ENCODE peak calls at places on chromosomes 13 and 19, in five cellular contexts. T, A, E, U and Z are unnamed samples.

GRCh38 chr19:4913996-4914735 is 4.9 kb downstream of the UHRF1 start:
- DNase-seq in U (no peak), E (peak; percentile 22), T (no peak), A (no peak), Z (peak; percentile 21)

GRCh38 chr13:107339209-107339608 is 771.3 kb upstream of the ARGLU1 start:
- DNase-seq in E (no peak), U (no peak), T (no peak), A (no peak), Z (no peak)

GRCh38 chr19:5676711-5677110 is 3.6 kb downstream of the MICOS13 start:
- DNase-seq in U (no peak), A (no peak), T (no peak), E (no peak), Z (no peak)

GRCh38 chr19:54561840-54562239 is 11.8 kb upstream of the LILRA2 start:
- DNase-seq in U (no peak), E (no peak), T (no peak), A (no peak), Z (no peak)

GRCh38 chr13:30224732-30225131 is 82.6 kb downstream of the KATNAL1 start:
- DNase-seq in T (no peak), E (no peak), U (no peak), A (no peak), Z (no peak)

GRCh38 chr13:100941377-100941776 is 266.8 kb upstream of the TMTC4 start:
- DNase-seq in A (no peak), T (no peak), U (no peak), E (no peak), Z (no peak)

GRCh38 chr13:49356224-49356623 is 87.6 kb downstream of the CAB39L start:
- DNase-seq in T (no peak), U (no peak), A (no peak), E (no peak), Z (no peak)

GRCh38 chr13:97407540-97407939 is 26.4 kb upstream of the RAP2A start:
- DNase-seq in A (no peak), U (no peak), E (no peak), T (no peak), Z (no peak)

GRCh38 chr13:27261376-27261775 is 9.3 kb upstream of the RASL11A start:
- DNase-seq in U (no peak), A (no peak), T (no peak), E (no peak), Z (no peak)

GRCh38 chr13:28568286-28568685 is 73.4 kb upstream of the FLT1 start:
- DNase-seq in U (peak; percentile 79), T (peak; percentile 36), A (peak; percentile 37), E (no peak), Z (no peak)

GRCh38 chr13:96544965-96545364 is 449.3 kb downstream of the OXGR1 start:
- DNase-seq in T (no peak), E (no peak), U (no peak), A (no peak), Z (no peak)

GRCh38 chr19:30719189-30719990 is 347.2 kb downstream of the ZNF536 start:
- DNase-seq in T (peak; percentile 86), E (no peak), U (peak; percentile 85), A (peak; percentile 86), Z (no peak)

GRCh38 chr19:56476671-56477428 is at the start of gene ZNF667:
- DNase-seq in A (no peak), U (no peak), T (no peak), E (no peak), Z (no peak)

GRCh38 chr13:44040070-44040753 is 160.5 kb downstream of the LACC1 start:
- DNase-seq in A (no peak), T (no peak), U (no peak), E (no peak), Z (no peak)

GRCh38 chr19:49779731-49780578 is 13.2 kb downstream of the AP2A1 start:
- DNase-seq in E (no peak), U (no peak), A (no peak), T (no peak), Z (no peak)
- H3K36me3 ChIP-seq in E (peaks cover 15% of the 10 kb centered on the region), U (peaks cover 11% of the 10 kb centered on the region), A (no peaks in the 10 kb centered on the region), T (no peaks in the 10 kb centered on the region), Z (peaks cover 19% of the 10 kb centered on the region)

DNA sequence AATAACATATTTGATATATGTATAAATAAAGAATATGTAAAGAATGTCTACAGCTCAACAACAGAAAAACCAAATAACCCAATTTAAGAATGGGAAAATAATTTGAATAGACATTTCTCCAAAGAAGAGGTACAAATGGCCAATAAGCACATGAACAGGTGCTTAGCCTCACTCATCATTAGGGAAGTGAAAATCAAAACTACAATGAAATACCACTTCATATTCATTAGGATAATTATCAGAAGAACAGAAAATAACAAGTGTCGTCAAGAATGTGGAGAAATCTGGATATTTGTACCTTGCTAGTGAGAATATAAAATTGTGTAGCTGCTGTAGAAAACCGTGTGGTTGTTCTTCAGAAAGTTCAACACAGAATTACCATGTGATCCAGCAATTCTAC is 8.4 kb upstream of the SUPT20H start:
- DNase-seq in T (no peak), E (no peak), U (no peak), A (no peak), Z (no peak)
- H3K4me3 ChIP-seq in T (no peak overlapping the region), E (no peak overlapping the region), U (no peak overlapping the region), A (no peak overlapping the region), Z (no peak overlapping the region)

DNA sequence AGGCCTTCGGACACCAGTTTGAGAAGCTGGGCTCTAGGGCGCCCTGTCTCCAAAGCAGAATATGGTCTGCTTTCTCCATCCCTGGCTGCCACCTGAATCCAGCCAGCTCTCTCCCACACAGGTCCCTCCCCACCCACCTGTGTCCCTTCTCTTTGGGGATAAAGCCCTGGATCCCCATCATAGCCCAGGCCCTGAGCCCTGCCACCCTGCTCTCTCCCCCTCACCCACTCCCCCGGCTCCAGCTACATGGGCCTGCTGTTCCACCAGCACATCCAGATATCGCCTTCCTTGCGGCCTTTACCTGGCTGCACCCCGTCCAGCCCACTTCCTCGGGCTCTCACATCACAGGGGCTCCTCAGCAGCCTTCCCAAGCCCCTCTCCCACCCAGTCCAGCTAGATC is 7.8 kb downstream of the AKT2 start:
- DNase-seq in T (no peak), U (peak; percentile 52), E (no peak), A (no peak), Z (no peak)
- H3K4me1 ChIP-seq in T (no peaks in the 10 kb centered on the region), U (peaks cover 4% of the 10 kb centered on the region), E (peaks cover 11% of the 10 kb centered on the region), A (peaks cover 62% of the 10 kb centered on the region), Z (peaks cover 70% of the 10 kb centered on the region)

GRCh38 chr19:11021760-11022144 is 60.9 kb downstream of the SMARCA4 start:
- DNase-seq in A (no peak), E (no peak), U (no peak), T (no peak), Z (no peak)
- H3K36me3 ChIP-seq in A (no peaks in the 10 kb centered on the region), E (peaks cover 87% of the 10 kb centered on the region), U (peaks cover 29% of the 10 kb centered on the region), T (peaks cover 25% of the 10 kb centered on the region), Z (peaks cover 38% of the 10 kb centered on the region)

DNA sequence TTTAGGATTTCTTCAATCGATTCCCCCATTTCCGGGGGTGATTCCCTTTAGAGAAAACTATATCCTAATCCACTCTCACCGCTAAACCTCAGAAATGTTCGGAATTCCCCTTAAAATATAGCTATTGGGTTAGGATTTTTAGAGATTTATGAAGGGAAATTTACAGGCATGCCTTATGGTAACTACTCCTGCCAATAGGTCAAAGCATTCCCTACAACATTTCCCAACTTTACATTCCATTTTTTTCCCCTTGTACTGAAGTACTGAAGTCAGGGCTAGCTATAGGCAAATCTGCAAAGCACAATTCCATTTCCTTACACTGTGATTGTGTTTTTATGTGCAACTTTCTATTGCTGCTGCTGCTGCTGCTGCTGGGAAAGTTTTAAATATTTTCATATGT is 2.1 kb downstream of the EDNRB start:
- DNase-seq in U (no peak), A (no peak), E (no peak), T (no peak), Z (no peak)
- H3K4me3 ChIP-seq in U (peak overlapping the region; percentile 49), A (no peak overlapping the region), E (no peak overlapping the region), T (peak overlapping the region; percentile 46), Z (no peak overlapping the region)

GRCh38 chr13:113620036-113620435 is 35.5 kb downstream of the TFDP1 start:
- DNase-seq in A (no peak), U (peak; percentile 51), T (no peak), E (no peak), Z (no peak)

GRCh38 chr13:113616281-113616906 is 31.8 kb downstream of the TFDP1 start:
- DNase-seq in A (no peak), U (no peak), T (no peak), E (no peak), Z (no peak)

GRCh38 chr13:113616991-113617749 is 32.6 kb downstream of the TFDP1 start:
- DNase-seq in U (no peak), E (no peak), T (no peak), A (no peak), Z (no peak)

GRCh38 chr13:113621046-113621445 is 36.5 kb downstream of the TFDP1 start:
- DNase-seq in A (no peak), T (no peak), U (peak; percentile 41), E (no peak), Z (peak; percentile 4)

GRCh38 chr13:113618455-113618854 is 33.9 kb downstream of the TFDP1 start:
- DNase-seq in A (no peak), T (no peak), U (no peak), E (no peak), Z (no peak)
- H3K4me1 ChIP-seq in A (no peaks in the 10 kb centered on the region), T (no peaks in the 10 kb centered on the region), U (no peaks in the 10 kb centered on the region), E (no peaks in the 10 kb centered on the region), Z (no peaks in the 10 kb centered on the region)